ENCODE peak calls at places on chromosomes 13 and 19, in six cellular contexts. One of them, this sample, is unnamed.

GRCh38 chr13:36866232-36866631 is 47.2 kb downstream of the RFXAP start:
- DNase-seq in prostate gland: no peak
- DNase-seq in stomach: no peak
- DNase-seq in sigmoid colon: no peak
- DNase-seq in HCT116: no peak
- DNase-seq in endothelial cell of umbilical vein: peak
- DNase-seq in this sample: no peak

GRCh38 chr19:34733266-34733825 is 697 bp upstream of the ZNF181 start:
- DNase-seq in prostate gland: no peak
- DNase-seq in stomach: no peak
- DNase-seq in sigmoid colon: peak
- DNase-seq in HCT116: no peak
- DNase-seq in endothelial cell of umbilical vein: no peak
- DNase-seq in this sample: peak

GRCh38 chr13:105395041-105395440 is 1140.4 kb downstream of the EFNB2 start:
- DNase-seq in prostate gland: no peak
- DNase-seq in stomach: no peak
- DNase-seq in sigmoid colon: no peak
- DNase-seq in HCT116: no peak
- DNase-seq in endothelial cell of umbilical vein: no peak
- DNase-seq in this sample: no peak

GRCh38 chr19:49553451-49554271 is 25.9 kb downstream of the RCN3 start:
- DNase-seq in prostate gland: no peak
- DNase-seq in stomach: peak
- DNase-seq in sigmoid colon: no peak
- DNase-seq in HCT116: no peak
- DNase-seq in endothelial cell of umbilical vein: peak
- DNase-seq in this sample: no peak

GRCh38 chr13:114007566-114007965 is 33.7 kb upstream of the C13orf46 start:
- DNase-seq in prostate gland: no peak
- DNase-seq in stomach: no peak
- DNase-seq in sigmoid colon: peak
- DNase-seq in HCT116: no peak
- DNase-seq in endothelial cell of umbilical vein: no peak
- DNase-seq in this sample: peak

GRCh38 chr13:64753606-64754005 is 2476.5 kb downstream of the PCDH9 start:
- DNase-seq in prostate gland: no peak
- DNase-seq in stomach: no peak
- DNase-seq in sigmoid colon: no peak
- DNase-seq in HCT116: no peak
- DNase-seq in endothelial cell of umbilical vein: no peak
- DNase-seq in this sample: no peak

GRCh38 chr13:35531551-35531950 is 55.1 kb upstream of the MAB21L1 start:
- DNase-seq in prostate gland: no peak
- DNase-seq in stomach: no peak
- DNase-seq in sigmoid colon: no peak
- DNase-seq in HCT116: no peak
- DNase-seq in endothelial cell of umbilical vein: no peak
- DNase-seq in this sample: no peak

GRCh38 chr19:24033962-24034342 is 53.0 kb upstream of the ZNF254 start:
- DNase-seq in prostate gland: peak
- DNase-seq in stomach: peak
- DNase-seq in sigmoid colon: peak
- DNase-seq in HCT116: no peak
- DNase-seq in endothelial cell of umbilical vein: peak
- DNase-seq in this sample: no peak

GRCh38 chr13:111216166-111216960 is 101.3 kb downstream of the ARHGEF7 start:
- DNase-seq in prostate gland: no peak
- DNase-seq in stomach: peak
- DNase-seq in sigmoid colon: no peak
- DNase-seq in HCT116: no peak
- DNase-seq in endothelial cell of umbilical vein: no peak
- DNase-seq in this sample: no peak

GRCh38 chr19:17406039-17406886 is 833 bp upstream of the BST2 start:
- DNase-seq in prostate gland: no peak
- DNase-seq in stomach: no peak
- DNase-seq in sigmoid colon: no peak
- DNase-seq in HCT116: no peak
- DNase-seq in endothelial cell of umbilical vein: peak
- DNase-seq in this sample: no peak

GRCh38 chr13:42549555-42549941 is 24.4 kb upstream of the TNFSF11 start:
- DNase-seq in prostate gland: no peak
- DNase-seq in stomach: no peak
- DNase-seq in sigmoid colon: no peak
- DNase-seq in HCT116: no peak
- DNase-seq in endothelial cell of umbilical vein: peak
- DNase-seq in this sample: no peak

GRCh38 chr13:112134150-112135075 is 67.5 kb downstream of the SOX1 start:
- DNase-seq in prostate gland: no peak
- DNase-seq in stomach: peak
- DNase-seq in sigmoid colon: no peak
- DNase-seq in HCT116: no peak
- DNase-seq in endothelial cell of umbilical vein: no peak
- DNase-seq in this sample: peak

GRCh38 chr19:55493650-55494171 is 5.5 kb downstream of the SSC5D start:
- DNase-seq in prostate gland: no peak
- DNase-seq in stomach: no peak
- DNase-seq in sigmoid colon: no peak
- DNase-seq in HCT116: no peak
- DNase-seq in endothelial cell of umbilical vein: no peak
- DNase-seq in this sample: no peak

GRCh38 chr13:107157272-107157671 is 589.3 kb upstream of the ARGLU1 start:
- DNase-seq in prostate gland: no peak
- DNase-seq in stomach: no peak
- DNase-seq in sigmoid colon: no peak
- DNase-seq in HCT116: no peak
- DNase-seq in endothelial cell of umbilical vein: no peak
- DNase-seq in this sample: no peak

GRCh38 chr13:98570929-98571372 is 6.0 kb downstream of the STK24 start:
- DNase-seq in prostate gland: no peak
- DNase-seq in stomach: peak
- DNase-seq in sigmoid colon: no peak
- DNase-seq in HCT116: peak
- DNase-seq in endothelial cell of umbilical vein: peak
- DNase-seq in this sample: no peak

GRCh38 chr19:54388803-54389144 is 24.0 kb upstream of the LAIR1 start:
- DNase-seq in prostate gland: no peak
- DNase-seq in stomach: no peak
- DNase-seq in sigmoid colon: no peak
- DNase-seq in HCT116: no peak
- DNase-seq in endothelial cell of umbilical vein: no peak
- DNase-seq in this sample: no peak

GRCh38 chr13:76937416-76937815 is 10.9 kb upstream of the ACOD1 start:
- DNase-seq in prostate gland: no peak
- DNase-seq in stomach: no peak
- DNase-seq in sigmoid colon: no peak
- DNase-seq in HCT116: peak
- DNase-seq in endothelial cell of umbilical vein: peak
- DNase-seq in this sample: no peak

GRCh38 chr13:113002206-113002821 is 33.3 kb downstream of the MCF2L start:
- DNase-seq in prostate gland: no peak
- DNase-seq in stomach: no peak
- DNase-seq in sigmoid colon: no peak
- DNase-seq in HCT116: no peak
- DNase-seq in endothelial cell of umbilical vein: no peak
- DNase-seq in this sample: no peak

GRCh38 chr13:77239312-77239711 is 87.6 kb downstream of the MYCBP2 start:
- DNase-seq in prostate gland: no peak
- DNase-seq in stomach: no peak
- DNase-seq in sigmoid colon: no peak
- DNase-seq in HCT116: no peak
- DNase-seq in endothelial cell of umbilical vein: peak
- DNase-seq in this sample: no peak

GRCh38 chr13:27978301-27978968 is 9.3 kb upstream of the CDX2 start:
- DNase-seq in prostate gland: no peak
- DNase-seq in stomach: no peak
- DNase-seq in sigmoid colon: no peak
- DNase-seq in HCT116: no peak
- DNase-seq in endothelial cell of umbilical vein: no peak
- DNase-seq in this sample: no peak

GRCh38 chr19:18389095-18389735 is 3.3 kb downstream of the GDF15 start:
- DNase-seq in prostate gland: no peak
- DNase-seq in stomach: no peak
- DNase-seq in sigmoid colon: no peak
- DNase-seq in HCT116: no peak
- DNase-seq in endothelial cell of umbilical vein: no peak
- DNase-seq in this sample: no peak

GRCh38 chr13:99034333-99035085 is 56.6 kb upstream of the DOCK9 start:
- DNase-seq in prostate gland: no peak
- DNase-seq in stomach: no peak
- DNase-seq in sigmoid colon: no peak
- DNase-seq in HCT116: no peak
- DNase-seq in endothelial cell of umbilical vein: no peak
- DNase-seq in this sample: no peak

GRCh38 chr19:3375221-3376088 is 9.1 kb downstream of the NFIC start:
- DNase-seq in prostate gland: no peak
- DNase-seq in stomach: peak
- DNase-seq in sigmoid colon: peak
- DNase-seq in HCT116: no peak
- DNase-seq in endothelial cell of umbilical vein: peak
- DNase-seq in this sample: peak

GRCh38 chr19:23916991-23917390 is 2.3 kb downstream of the ZNF726 start:
- DNase-seq in prostate gland: no peak
- DNase-seq in stomach: no peak
- DNase-seq in sigmoid colon: no peak
- DNase-seq in HCT116: no peak
- DNase-seq in endothelial cell of umbilical vein: no peak
- DNase-seq in this sample: no peak

GRCh38 chr13:32320528-32320927 is 5.2 kb downstream of the BRCA2 start:
- DNase-seq in prostate gland: no peak
- DNase-seq in stomach: no peak
- DNase-seq in sigmoid colon: no peak
- DNase-seq in HCT116: no peak
- DNase-seq in endothelial cell of umbilical vein: no peak
- DNase-seq in this sample: no peak

GRCh38 chr19:43725468-43725867 is 9.6 kb downstream of the IRGC start:
- DNase-seq in prostate gland: no peak
- DNase-seq in stomach: no peak
- DNase-seq in sigmoid colon: no peak
- DNase-seq in HCT116: no peak
- DNase-seq in endothelial cell of umbilical vein: peak
- DNase-seq in this sample: no peak

GRCh38 chr19:2969104-2969504 is 8.3 kb upstream of the TLE6 start:
- DNase-seq in prostate gland: peak
- DNase-seq in stomach: peak
- DNase-seq in sigmoid colon: peak
- DNase-seq in HCT116: no peak
- DNase-seq in endothelial cell of umbilical vein: peak
- DNase-seq in this sample: no peak

GRCh38 chr19:42023943-42024260 is 29.9 kb upstream of the ATP1A3 start:
- DNase-seq in prostate gland: no peak
- DNase-seq in stomach: no peak
- DNase-seq in sigmoid colon: no peak
- DNase-seq in HCT116: no peak
- DNase-seq in endothelial cell of umbilical vein: no peak
- DNase-seq in this sample: no peak

GRCh38 chr19:42021185-42021584 is 27.2 kb upstream of the ATP1A3 start:
- DNase-seq in prostate gland: no peak
- DNase-seq in stomach: no peak
- DNase-seq in sigmoid colon: no peak
- DNase-seq in HCT116: no peak
- DNase-seq in endothelial cell of umbilical vein: no peak
- DNase-seq in this sample: no peak

GRCh38 chr19:42022616-42023015 is 28.6 kb upstream of the ATP1A3 start:
- DNase-seq in prostate gland: no peak
- DNase-seq in stomach: no peak
- DNase-seq in sigmoid colon: no peak
- DNase-seq in HCT116: no peak
- DNase-seq in endothelial cell of umbilical vein: no peak
- DNase-seq in this sample: no peak

GRCh38 chr19:42023121-42023942 is 29.3 kb upstream of the ATP1A3 start:
- DNase-seq in prostate gland: no peak
- DNase-seq in stomach: no peak
- DNase-seq in sigmoid colon: no peak
- DNase-seq in HCT116: peak
- DNase-seq in endothelial cell of umbilical vein: no peak
- DNase-seq in this sample: no peak

GRCh38 chr19:42024622-42025111 is 30.6 kb upstream of the ATP1A3 start:
- DNase-seq in prostate gland: no peak
- DNase-seq in stomach: no peak
- DNase-seq in sigmoid colon: peak
- DNase-seq in HCT116: no peak
- DNase-seq in endothelial cell of umbilical vein: no peak
- DNase-seq in this sample: no peak
- TF ChIP-seq POLR2AphosphoS5 in prostate gland: no peak
- TF ChIP-seq POLR2AphosphoS5 in stomach: no peak
- TF ChIP-seq POLR2AphosphoS5 in sigmoid colon: peak
- TF ChIP-seq POLR2AphosphoS5 in HCT116: no peak
- TF ChIP-seq POLR2AphosphoS5 in endothelial cell of umbilical vein: no peak
- TF ChIP-seq POLR2AphosphoS5 in this sample: no peak

GRCh38 chr19:50628146-50628545 is 11.5 kb downstream of the SYT3 start:
- DNase-seq in prostate gland: no peak
- DNase-seq in stomach: no peak
- DNase-seq in sigmoid colon: no peak
- DNase-seq in HCT116: no peak
- DNase-seq in endothelial cell of umbilical vein: no peak
- DNase-seq in this sample: peak
- TF ChIP-seq POLR2A in prostate gland: no peak
- TF ChIP-seq POLR2A in stomach: no peak
- TF ChIP-seq POLR2A in sigmoid colon: no peak
- TF ChIP-seq POLR2A in HCT116: no peak
- TF ChIP-seq POLR2A in endothelial cell of umbilical vein: no peak
- TF ChIP-seq POLR2A in this sample: no peak

DNA sequence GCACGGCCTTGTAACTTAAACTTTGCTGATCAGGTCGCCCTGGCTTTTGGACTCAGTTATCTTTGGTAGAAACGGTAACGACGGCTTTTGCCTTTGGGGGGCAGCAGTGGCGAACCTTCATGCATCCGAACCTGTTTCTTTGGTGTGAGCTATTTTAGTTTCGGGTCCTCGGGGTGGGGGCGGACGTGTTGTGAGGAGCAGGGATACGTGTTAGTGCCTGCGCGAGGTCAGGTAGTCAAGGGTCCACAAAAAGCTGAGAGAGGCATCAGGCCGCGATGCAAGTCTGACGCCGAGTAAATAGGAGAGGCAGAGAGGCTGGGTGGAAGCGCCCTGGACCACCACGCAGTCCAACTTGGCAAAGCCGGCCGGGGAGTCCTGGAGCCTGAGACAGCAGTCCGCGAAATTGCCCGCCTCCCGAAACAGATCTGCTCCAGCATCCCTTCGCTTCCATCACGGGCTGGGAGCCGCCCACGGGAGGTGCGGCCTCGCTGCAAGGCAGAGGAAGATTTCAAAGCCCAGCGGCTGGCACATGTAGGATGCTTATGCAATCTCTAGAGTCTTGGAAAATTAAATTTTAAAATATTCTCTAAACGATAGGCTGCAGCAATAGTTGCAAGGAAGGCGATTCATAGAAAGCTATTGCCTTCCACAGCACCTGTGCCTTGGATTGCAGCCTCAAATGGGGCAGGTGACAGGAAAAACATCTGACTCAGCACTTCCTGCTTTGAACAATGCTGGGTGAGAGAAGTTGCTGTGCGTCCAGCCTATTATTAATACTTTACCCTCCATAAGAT is 4.6 kb upstream of the TPP2 start:
- DNase-seq in prostate gland: peak
- DNase-seq in stomach: peak
- DNase-seq in sigmoid colon: peak
- DNase-seq in HCT116: peak
- DNase-seq in endothelial cell of umbilical vein: peak
- DNase-seq in this sample: peak
- TF ChIP-seq POLR2AphosphoS5 in prostate gland: peak
- TF ChIP-seq POLR2AphosphoS5 in stomach: no peak
- TF ChIP-seq POLR2AphosphoS5 in sigmoid colon: peak
- TF ChIP-seq POLR2AphosphoS5 in HCT116: no peak
- TF ChIP-seq POLR2AphosphoS5 in endothelial cell of umbilical vein: peak
- TF ChIP-seq POLR2AphosphoS5 in this sample: peak

GRCh38 chr19:39408392-39409206 is 2.0 kb downstream of the ZFP36 start:
- DNase-seq in prostate gland: peak
- DNase-seq in stomach: no peak
- DNase-seq in sigmoid colon: peak
- DNase-seq in HCT116: peak
- DNase-seq in endothelial cell of umbilical vein: peak
- DNase-seq in this sample: peak
- TF ChIP-seq POLR2A in prostate gland: peak
- TF ChIP-seq POLR2A in stomach: peak
- TF ChIP-seq POLR2A in sigmoid colon: peak
- TF ChIP-seq POLR2A in HCT116: no peak
- TF ChIP-seq POLR2A in endothelial cell of umbilical vein: no peak
- TF ChIP-seq POLR2A in this sample: peak

This sample was measured in spleen.